ENCODE peak calls at places on chromosomes 3 and 15, in five cellular contexts. B is PC-3, X is RWPE1, Z is HFF-Myc, N is head of caudate nucleus. L is an unnamed sample.

GRCh38 chr3:176357891-176358290 is 839.4 kb downstream of the TBL1XR1 start:
- DNase-seq in B (no peak), X (no peak), N (no peak), Z (no peak), L (no peak)

GRCh38 chr3:100548053-100548452 is 55.6 kb downstream of the TMEM45A start:
- DNase-seq in N (no peak), B (no peak), X (no peak), Z (no peak), L (no peak)

GRCh38 chr15:41891946-41892345 is 1.9 kb downstream of the SPTBN5 start:
- DNase-seq in N (no peak), X (no peak), B (no peak), Z (no peak), L (no peak)

GRCh38 chr3:183980408-183980807 is 37.3 kb downstream of the ABCC5 start:
- DNase-seq in N (no peak), X (no peak), Z (no peak), B (no peak), L (no peak)

GRCh38 chr3:54188176-54188791 is 65.9 kb downstream of the CACNA2D3 start:
- DNase-seq in B (peak; percentile 66), X (peak; percentile 50), Z (no peak), N (no peak), L (no peak)

GRCh38 chr3:43621406-43621973 is 321 bp downstream of the ANO10 start:
- DNase-seq in N (no peak), Z (no peak), B (no peak), X (no peak), L (no peak)

GRCh38 chr3:110479676-110480075 is 591.9 kb upstream of the NECTIN3 start:
- DNase-seq in Z (no peak), B (no peak), N (no peak), X (no peak), L (no peak)

GRCh38 chr3:185405243-185405642 is 42.3 kb downstream of the MAP3K13 start:
- DNase-seq in B (no peak), Z (no peak), X (no peak), N (no peak), L (no peak)

GRCh38 chr3:139123377-139124095 is 78.8 kb upstream of the PRR23C start:
- DNase-seq in B (no peak), Z (no peak), N (no peak), X (no peak), L (no peak)

GRCh38 chr3:78506581-78507195 is 1261.1 kb downstream of the ROBO1 start:
- DNase-seq in N (no peak), B (peak; percentile 95), X (peak; percentile 4), Z (no peak), L (no peak)

GRCh38 chr15:40280260-40281056 is 2.4 kb downstream of the ANKRD63 start:
- DNase-seq in X (no peak), B (no peak), N (peak; percentile 66), Z (no peak), L (no peak)

GRCh38 chr3:23259515-23259914 is 56.4 kb downstream of the UBE2E2 start:
- DNase-seq in B (no peak), X (no peak), N (no peak), Z (no peak), L (no peak)

GRCh38 chr3:184965639-184966430 is 153.9 kb downstream of the VPS8 start:
- DNase-seq in B (no peak), N (no peak), Z (no peak), X (no peak), L (no peak)

GRCh38 chr15:44308415-44308814 is 19.9 kb downstream of the GOLM2 start:
- DNase-seq in N (no peak), B (no peak), X (no peak), Z (no peak), L (no peak)

GRCh38 chr3:64266065-64266874 is 41.0 kb upstream of the PRICKLE2 start:
- DNase-seq in Z (peak; percentile 71), X (peak; percentile 47), B (peak; percentile 56), N (peak; percentile 9), L (peak; percentile 65)

GRCh38 chr3:100810671-100811070 is 101.4 kb downstream of the TFG start:
- DNase-seq in B (no peak), X (no peak), N (no peak), Z (no peak), L (no peak)

GRCh38 chr3:129313983-129314756 is 35.5 kb downstream of the HMCES start:
- DNase-seq in Z (no peak), X (no peak), N (no peak), B (peak; percentile 23), L (peak; percentile 20)

GRCh38 chr15:95259965-95260364 is 1028.6 kb downstream of the MCTP2 start:
- DNase-seq in B (no peak), Z (no peak), X (peak; percentile 5), N (no peak), L (no peak)

GRCh38 chr15:41870689-41871081 is 23.2 kb downstream of the SPTBN5 start:
- DNase-seq in X (peak; percentile 79), N (peak; percentile 11), B (peak; percentile 98), Z (peak; percentile 2), L (no peak)

GRCh38 chr3:4351164-4351855 is 48.1 kb downstream of the SETMAR start:
- DNase-seq in X (no peak), N (no peak), B (no peak), Z (no peak), L (peak; percentile 17)

GRCh38 chr3:67654832-67655152 is 380 bp upstream of the SUCLG2 start:
- DNase-seq in N (no peak), X (no peak), Z (no peak), B (peak; percentile 6), L (peak; percentile 27)

GRCh38 chr3:66110840-66111239 is 72.1 kb upstream of the MAGI1 start:
- DNase-seq in X (no peak), B (no peak), Z (no peak), N (no peak), L (no peak)

GRCh38 chr15:29825205-29825604 is 2.9 kb upstream of the TJP1 start:
- DNase-seq in B (peak; percentile 32), X (no peak), Z (no peak), N (no peak), L (no peak)

GRCh38 chr3:101780661-101781060 is 1.6 kb downstream of the NXPE3 start:
- DNase-seq in X (peak; percentile 50), B (peak; percentile 69), Z (no peak), N (peak; percentile 39), L (peak; percentile 84)

GRCh38 chr3:156148345-156148945 is 28.1 kb downstream of the KCNAB1 start:
- DNase-seq in Z (no peak), N (no peak), X (no peak), B (no peak), L (no peak)

GRCh38 chr3:152298393-152299242 is 29.9 kb downstream of the MBNL1 start:
- DNase-seq in B (peak; percentile 73), N (peak; percentile 81), X (peak; percentile 75), Z (peak; percentile 96), L (peak; percentile 92)

GRCh38 chr3:97121386-97121785 is 307.0 kb downstream of the EPHA6 start:
- DNase-seq in B (no peak), Z (no peak), X (no peak), N (no peak), L (no peak)

L was measured in pons.